ENCODE peak calls at places on chromosomes 2 and 18, in eight cellular contexts. One of them, this sample, is unnamed.

GRCh38 chr2:196112408-196113039 is 43.9 kb upstream of the DNAH7 start:
- DNase-seq in Jurkat, Clone E6-1: no peak
- DNase-seq in MV-4-11: no peak
- DNase-seq in NCI-H1092: no peak
- DNase-seq in nephron progenitor cell: peak; percentile 17
- DNase-seq in naive B cell: no peak
- DNase-seq in H7: no peak
- DNase-seq in aorta: no peak
- DNase-seq in this sample: no peak

GRCh38 chr2:223908304-223909047 is 36.7 kb downstream of the WDFY1 start:
- DNase-seq in naive B cell: no peak
- DNase-seq in aorta: no peak
- DNase-seq in nephron progenitor cell: no peak
- DNase-seq in MV-4-11: no peak
- DNase-seq in H7: no peak
- DNase-seq in Jurkat, Clone E6-1: no peak
- DNase-seq in NCI-H1092: no peak
- DNase-seq in this sample: peak; percentile 83

GRCh38 chr18:23337599-23338444 is 115.3 kb upstream of the RIOK3 start:
- DNase-seq in aorta: no peak
- DNase-seq in MV-4-11: no peak
- DNase-seq in nephron progenitor cell: no peak
- DNase-seq in H7: peak; percentile 51
- DNase-seq in Jurkat, Clone E6-1: no peak
- DNase-seq in NCI-H1092: peak; percentile 5
- DNase-seq in naive B cell: no peak
- DNase-seq in this sample: no peak

GRCh38 chr2:69549421-69549820 is 94.1 kb downstream of the AAK1 start:
- DNase-seq in H7: no peak
- DNase-seq in NCI-H1092: no peak
- DNase-seq in aorta: no peak
- DNase-seq in Jurkat, Clone E6-1: no peak
- DNase-seq in nephron progenitor cell: no peak
- DNase-seq in MV-4-11: no peak
- DNase-seq in naive B cell: no peak
- DNase-seq in this sample: no peak

GRCh38 chr2:186841940-186842339 is 7.0 kb downstream of the ZSWIM2 start:
- DNase-seq in H7: no peak
- DNase-seq in NCI-H1092: no peak
- DNase-seq in naive B cell: no peak
- DNase-seq in nephron progenitor cell: no peak
- DNase-seq in aorta: no peak
- DNase-seq in MV-4-11: no peak
- DNase-seq in Jurkat, Clone E6-1: no peak
- DNase-seq in this sample: no peak

GRCh38 chr18:33146009-33146408 is 294.5 kb downstream of the CCDC178 start:
- DNase-seq in aorta: no peak
- DNase-seq in naive B cell: no peak
- DNase-seq in Jurkat, Clone E6-1: no peak
- DNase-seq in MV-4-11: peak; percentile 67
- DNase-seq in nephron progenitor cell: no peak
- DNase-seq in H7: no peak
- DNase-seq in NCI-H1092: no peak
- DNase-seq in this sample: no peak

GRCh38 chr18:8435376-8435775 is 173.9 kb upstream of the RAB12 start:
- DNase-seq in aorta: no peak
- DNase-seq in MV-4-11: no peak
- DNase-seq in nephron progenitor cell: no peak
- DNase-seq in Jurkat, Clone E6-1: no peak
- DNase-seq in NCI-H1092: no peak
- DNase-seq in H7: no peak
- DNase-seq in naive B cell: no peak
- DNase-seq in this sample: no peak

GRCh38 chr2:112001136-112001764 is 53.8 kb upstream of the TMEM87B start:
- DNase-seq in MV-4-11: peak; percentile 99
- DNase-seq in H7: no peak
- DNase-seq in naive B cell: peak; percentile 38
- DNase-seq in nephron progenitor cell: no peak
- DNase-seq in NCI-H1092: no peak
- DNase-seq in Jurkat, Clone E6-1: no peak
- DNase-seq in aorta: no peak
- DNase-seq in this sample: no peak

GRCh38 chr18:13262839-13263691 is 44.5 kb downstream of the LDLRAD4 start:
- DNase-seq in Jurkat, Clone E6-1: no peak
- DNase-seq in aorta: no peak
- DNase-seq in H7: no peak
- DNase-seq in naive B cell: no peak
- DNase-seq in NCI-H1092: no peak
- DNase-seq in MV-4-11: no peak
- DNase-seq in nephron progenitor cell: no peak
- DNase-seq in this sample: no peak

GRCh38 chr2:204027105-204027504 is 90.5 kb downstream of the ICOS start:
- DNase-seq in Jurkat, Clone E6-1: peak; percentile 80
- DNase-seq in aorta: no peak
- DNase-seq in MV-4-11: peak; percentile 49
- DNase-seq in NCI-H1092: no peak
- DNase-seq in nephron progenitor cell: no peak
- DNase-seq in H7: no peak
- DNase-seq in naive B cell: peak; percentile 5
- DNase-seq in this sample: no peak

GRCh38 chr18:26051845-26052244 is 38.6 kb downstream of the SS18 start:
- DNase-seq in Jurkat, Clone E6-1: no peak
- DNase-seq in aorta: no peak
- DNase-seq in naive B cell: no peak
- DNase-seq in NCI-H1092: no peak
- DNase-seq in MV-4-11: no peak
- DNase-seq in nephron progenitor cell: no peak
- DNase-seq in H7: no peak
- DNase-seq in this sample: no peak

This sample was measured in Caco-2.